ENCODE peak calls at places on chromosome 14, in four cellular contexts. K, Q, H and D are unnamed samples.

GRCh38 chr14:104392001-104392395 is 187.6 kb upstream of the C14orf180 start:
- DNase-seq in H (no peak), Q (no peak), K (no peak), D (no peak)

GRCh38 chr14:104268725-104269436 is 130.5 kb downstream of the KIF26A start:
- DNase-seq in H (no peak), Q (no peak), K (no peak), D (no peak)

GRCh38 chr14:99590746-99591555 is 13.1 kb downstream of the CCDC85C start:
- DNase-seq in H (no peak), Q (peak), K (no peak), D (peak)

GRCh38 chr14:69208665-69209064 is 17.4 kb downstream of the EXD2 start:
- DNase-seq in K (no peak), Q (peak), H (no peak), D (no peak)

GRCh38 chr14:58787601-58788000 is 149.8 kb downstream of the DACT1 start:
- DNase-seq in Q (no peak), K (peak), H (peak), D (no peak)

GRCh38 chr14:75427482-75428229 is at the start of gene JDP2:
- DNase-seq in Q (peak), K (peak), H (peak), D (no peak)

GRCh38 chr14:72736348-72736747 is 157.6 kb downstream of the DPF3 start:
- DNase-seq in K (peak), H (no peak), Q (no peak), D (no peak)

GRCh38 chr14:73462078-73462715 is 3.9 kb upstream of the NUMB start:
- DNase-seq in H (no peak), Q (peak), K (peak), D (no peak)

GRCh38 chr14:86858043-86858442 is 1134.9 kb downstream of the GALC start:
- DNase-seq in H (peak), Q (no peak), K (no peak), D (no peak)

GRCh38 chr14:31297112-31297511 is 89.5 kb upstream of the HECTD1 start:
- DNase-seq in Q (no peak), H (no peak), K (no peak), D (no peak)

GRCh38 chr14:24241829-24242443 is 487 bp downstream of the TINF2 start:
- DNase-seq in Q (peak), K (peak), H (peak), D (peak)

GRCh38 chr14:71475916-71476315 is 456.3 kb upstream of the RGS6 start:
- DNase-seq in Q (no peak), K (no peak), H (no peak), D (no peak)

GRCh38 chr14:30994681-30995620 is 30.5 kb upstream of the AP4S1 start:
- DNase-seq in K (no peak), Q (peak), H (peak), D (no peak)

GRCh38 chr14:100381386-100382105 is 58.4 kb downstream of the SLC25A47 start:
- DNase-seq in Q (no peak), H (no peak), K (no peak), D (no peak)

GRCh38 chr14:58717211-58717610 is 79.4 kb downstream of the DACT1 start:
- DNase-seq in H (no peak), K (no peak), Q (no peak), D (no peak)

GRCh38 chr14:64835431-64835830 is 44.3 kb downstream of the SPTB start:
- DNase-seq in H (no peak), K (no peak), Q (no peak), D (no peak)

GRCh38 chr14:24986206-24986893 is 63.6 kb downstream of the STXBP6 start:
- DNase-seq in K (no peak), H (no peak), Q (no peak), D (no peak)

GRCh38 chr14:100237735-100238418 is 1.1 kb upstream of the YY1 start:
- DNase-seq in K (no peak), Q (peak), H (no peak), D (no peak)

GRCh38 chr14:76829650-76830421 is 3.6 kb downstream of the LRRC74A start:
- DNase-seq in K (no peak), Q (no peak), H (no peak), D (no peak)

GRCh38 chr14:44316647-44317432 is 190.2 kb downstream of the FSCB start:
- DNase-seq in Q (peak), K (peak), H (peak), D (peak)

GRCh38 chr14:76984297-76984696 is 44.2 kb downstream of the IRF2BPL start:
- DNase-seq in H (no peak), Q (no peak), K (no peak), D (no peak)

GRCh38 chr14:77208266-77208978 is 26.8 kb downstream of the TMEM63C start:
- DNase-seq in Q (peak), H (no peak), K (peak), D (peak)

GRCh38 chr14:28482644-28483043 is 283.9 kb upstream of the FOXG1 start:
- DNase-seq in K (no peak), H (no peak), Q (no peak), D (no peak)

GRCh38 chr14:20848316-20848954 is 42.8 kb upstream of the RNASE3 start:
- DNase-seq in H (no peak), K (no peak), Q (peak), D (no peak)

GRCh38 chr14:32510815-32511214 is 181.7 kb downstream of the AKAP6 start:
- DNase-seq in Q (no peak), H (no peak), K (no peak), D (no peak)

GRCh38 chr14:90627478-90627877 is 188.8 kb downstream of the TTC7B start:
- DNase-seq in K (no peak), H (no peak), Q (no peak), D (no peak)